ENCODE peak calls at places on chromosomes 2 and 18, in four cellular contexts. R, B, E and K are unnamed samples.

GRCh38 chr2:72833084-72833714 is 7.4 kb upstream of the EXOC6B start:
- DNase-seq in R (no peak), B (no peak), E (no peak), K (no peak)

GRCh38 chr18:12079504-12080237 is 14.0 kb upstream of the ANKRD62 start:
- DNase-seq in R (no peak), B (no peak), E (no peak), K (no peak)

GRCh38 chr2:235746257-235746934 is 252.6 kb downstream of the AGAP1 start:
- DNase-seq in R (peak; percentile 57), B (peak; percentile 20), E (no peak), K (peak; percentile 60)

GRCh38 chr2:14223576-14223975 is 408.9 kb upstream of the LRATD1 start:
- DNase-seq in R (no peak), B (no peak), E (no peak), K (no peak)

GRCh38 chr18:23992119-23992940 is 22.2 kb upstream of the TTC39C start:
- DNase-seq in R (no peak), B (no peak), E (no peak), K (no peak)

GRCh38 chr2:192218347-192218746 is 23.6 kb upstream of the TMEFF2 start:
- DNase-seq in R (no peak), B (no peak), E (no peak), K (no peak)

GRCh38 chr2:191020742-191021381 is 6.9 kb upstream of the STAT1 start:
- DNase-seq in R (no peak), B (peak; percentile 51), E (no peak), K (no peak)

GRCh38 chr2:234694244-234695013 is 197.5 kb upstream of the ARL4C start:
- DNase-seq in R (no peak), B (no peak), E (no peak), K (no peak)

GRCh38 chr2:46748121-46748520 is 167.5 kb downstream of the MCFD2 start:
- DNase-seq in R (no peak), B (no peak), E (no peak), K (no peak)

GRCh38 chr2:30233142-30233961 is 2.0 kb downstream of the LBH start:
- DNase-seq in R (peak; percentile 52), B (no peak), E (no peak), K (no peak)

GRCh38 chr2:3913252-3913651 is 209.9 kb downstream of the DCDC2C start:
- DNase-seq in R (no peak), B (no peak), E (no peak), K (no peak)

GRCh38 chr18:9825571-9826073 is 60.2 kb upstream of the TXNDC2 start:
- DNase-seq in R (peak; percentile 42), B (peak; percentile 86), E (no peak), K (no peak)
- TF ChIP-seq POLR2AphosphoS5 in R (peak; percentile 44), B (peak; percentile 29), E (no peak), K (no peak)

GRCh38 chr2:24838541-24838940 is 45.3 kb downstream of the CENPO start:
- DNase-seq in R (no peak), B (no peak), E (no peak), K (no peak)

GRCh38 chr2:24840164-24840869 is 47.1 kb downstream of the CENPO start:
- DNase-seq in R (no peak), B (no peak), E (no peak), K (no peak)

GRCh38 chr2:24840962-24841945 is 48.0 kb downstream of the CENPO start:
- DNase-seq in R (no peak), B (no peak), E (no peak), K (no peak)

GRCh38 chr2:24837996-24838513 is 44.8 kb downstream of the CENPO start:
- DNase-seq in R (no peak), B (no peak), E (no peak), K (no peak)

GRCh38 chr2:24839729-24840128 is 46.5 kb downstream of the CENPO start:
- DNase-seq in R (no peak), B (no peak), E (no peak), K (no peak)
- TF ChIP-seq SPI1 in R (no peak), B (no peak), E (no peak), K (no peak)

GRCh38 chr2:33015421-33016142 is 68.8 kb downstream of the LTBP1 start:
- DNase-seq in R (no peak), B (no peak), E (no peak), K (no peak)
- TF ChIP-seq POLR2AphosphoS5 in R (no peak), B (no peak), E (no peak), K (no peak)

GRCh38 chr2:83862636-83863035 is 596.4 kb downstream of the SUCLG1 start:
- DNase-seq in R (no peak), B (no peak), E (no peak), K (no peak)

GRCh38 chr2:83859553-83859952 is 599.5 kb downstream of the SUCLG1 start:
- DNase-seq in R (no peak), B (no peak), E (no peak), K (no peak)

DNA sequence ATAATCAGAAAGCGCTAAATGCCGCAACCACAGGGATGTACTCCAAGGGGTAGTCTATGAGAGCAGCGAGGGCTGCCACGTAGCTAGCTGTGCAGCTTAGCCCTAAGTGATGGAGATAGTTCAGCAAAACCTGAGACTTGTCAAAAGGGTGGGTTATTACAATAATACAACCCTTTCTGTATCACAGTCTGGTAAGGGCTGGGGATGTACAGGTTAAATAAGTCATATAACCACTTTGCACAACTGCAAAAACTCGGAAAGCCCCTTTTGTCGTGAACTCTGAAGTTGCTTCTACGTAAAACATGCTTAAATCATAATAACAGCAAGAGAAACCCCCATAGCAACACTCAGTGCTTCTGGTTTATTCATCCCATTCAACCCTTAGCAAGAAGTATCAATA is 598.8 kb downstream of the SUCLG1 start:
- DNase-seq in R (no peak), B (no peak), E (no peak), K (no peak)
- TF ChIP-seq SPI1 in R (no peak), B (no peak), E (no peak), K (no peak)

DNA sequence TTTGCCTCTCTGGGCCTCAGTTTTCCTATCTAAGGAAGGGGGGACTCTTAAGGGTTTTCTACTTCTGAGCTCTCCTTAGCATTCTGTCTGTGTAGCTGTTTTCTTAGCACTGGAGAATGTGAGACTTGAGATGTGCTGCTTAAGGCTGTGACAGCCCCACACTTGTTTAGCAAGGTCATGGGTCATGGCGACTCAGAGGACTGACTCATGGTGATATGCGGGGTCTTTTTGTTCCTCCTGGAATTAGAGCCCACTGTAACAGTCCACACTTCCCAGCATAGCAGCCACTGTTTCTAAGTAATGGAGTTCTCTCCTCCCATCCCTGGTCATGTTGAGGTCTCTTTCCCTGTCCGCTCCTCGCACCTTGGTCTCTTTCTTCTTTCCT is 4.1 kb upstream of the LPIN1 start:
- DNase-seq in R (no peak), B (no peak), E (no peak), K (no peak)
- TF ChIP-seq POLR2AphosphoS5 in R (no peak), B (no peak), E (no peak), K (no peak)

GRCh38 chr2:240803191-240803590 is 16.8 kb downstream of the KIF1A start:
- DNase-seq in R (no peak), B (no peak), E (no peak), K (no peak)
- TF ChIP-seq SPI1 in R (no peak), B (no peak), E (no peak), K (no peak)